ENCODE peak calls at places on chromosomes 7 and 10, in four cellular contexts. One of them, this sample, is unnamed.

GRCh38 chr10:23192396-23192740 is 256 bp downstream of the PTF1A start:
- DNase-seq in A549: no peak
- DNase-seq in WTC11: peak
- DNase-seq in HepG2: no peak
- DNase-seq in this sample: no peak

GRCh38 chr10:52653510-52653909 is 119.1 kb downstream of the MBL2 start:
- DNase-seq in WTC11: no peak
- DNase-seq in HepG2: no peak
- DNase-seq in A549: peak
- DNase-seq in this sample: no peak

GRCh38 chr7:132371948-132372347 is 204.3 kb downstream of the PLXNA4 start:
- DNase-seq in WTC11: no peak
- DNase-seq in A549: no peak
- DNase-seq in HepG2: no peak
- DNase-seq in this sample: no peak

GRCh38 chr10:29590598-29591415 is 44.0 kb downstream of the SVIL start:
- DNase-seq in WTC11: no peak
- DNase-seq in A549: peak
- DNase-seq in HepG2: peak
- DNase-seq in this sample: peak

GRCh38 chr7:95323410-95324129 is 762 bp downstream of the PON1 start:
- DNase-seq in A549: peak
- DNase-seq in WTC11: no peak
- DNase-seq in HepG2: no peak
- DNase-seq in this sample: no peak

GRCh38 chr10:108003576-108003975 is 839.1 kb upstream of the SORCS1 start:
- DNase-seq in WTC11: no peak
- DNase-seq in HepG2: no peak
- DNase-seq in A549: no peak
- DNase-seq in this sample: no peak

GRCh38 chr10:55500931-55501559 is 700.0 kb upstream of the PCDH15 start:
- DNase-seq in WTC11: peak
- DNase-seq in A549: peak
- DNase-seq in HepG2: peak
- DNase-seq in this sample: peak

GRCh38 chr7:149869291-149869650 is 4.5 kb upstream of the ATP6V0E2 start:
- DNase-seq in WTC11: no peak
- DNase-seq in A549: no peak
- DNase-seq in HepG2: no peak
- DNase-seq in this sample: no peak

GRCh38 chr7:87003872-87004798 is 55.3 kb downstream of the ELAPOR2 start:
- DNase-seq in WTC11: no peak
- DNase-seq in HepG2: no peak
- DNase-seq in A549: no peak
- DNase-seq in this sample: peak

GRCh38 chr10:15725603-15726002 is 5.9 kb upstream of the ITGA8 start:
- DNase-seq in WTC11: no peak
- DNase-seq in A549: peak
- DNase-seq in HepG2: peak
- DNase-seq in this sample: peak

GRCh38 chr10:31083765-31084184 is 52.1 kb upstream of the ZNF438 start:
- DNase-seq in A549: peak
- DNase-seq in WTC11: peak
- DNase-seq in HepG2: peak
- DNase-seq in this sample: peak

GRCh38 chr10:54797636-54798395 is 3.2 kb downstream of the PCDH15 start:
- DNase-seq in WTC11: no peak
- DNase-seq in A549: no peak
- DNase-seq in HepG2: no peak
- DNase-seq in this sample: no peak

GRCh38 chr7:40299097-40299496 is 164.3 kb downstream of the SUGCT start:
- DNase-seq in A549: no peak
- DNase-seq in HepG2: no peak
- DNase-seq in WTC11: no peak
- DNase-seq in this sample: no peak

GRCh38 chr10:132283604-132284382 is 24.0 kb downstream of the STK32C start:
- DNase-seq in HepG2: peak
- DNase-seq in A549: no peak
- DNase-seq in WTC11: no peak
- DNase-seq in this sample: no peak

GRCh38 chr10:119335671-119336353 is 128.4 kb downstream of the GRK5 start:
- DNase-seq in WTC11: no peak
- DNase-seq in A549: no peak
- DNase-seq in HepG2: no peak
- DNase-seq in this sample: no peak

GRCh38 chr10:15122477-15123030 is 25.4 kb downstream of the RPP38 start:
- DNase-seq in A549: no peak
- DNase-seq in HepG2: no peak
- DNase-seq in WTC11: no peak
- DNase-seq in this sample: no peak

GRCh38 chr10:132290631-132291030 is 17.1 kb downstream of the STK32C start:
- DNase-seq in HepG2: no peak
- DNase-seq in WTC11: no peak
- DNase-seq in A549: no peak
- DNase-seq in this sample: no peak

GRCh38 chr7:16129431-16130126 is 291.8 kb downstream of the CRPPA start:
- DNase-seq in A549: peak
- DNase-seq in HepG2: no peak
- DNase-seq in WTC11: no peak
- DNase-seq in this sample: no peak

GRCh38 chr10:1643161-1643910 is 94.0 kb downstream of the ADARB2 start:
- DNase-seq in HepG2: peak
- DNase-seq in WTC11: peak
- DNase-seq in A549: peak
- DNase-seq in this sample: peak

GRCh38 chr10:121084675-121085070 is 233.5 kb downstream of the WDR11 start:
- DNase-seq in WTC11: no peak
- DNase-seq in HepG2: no peak
- DNase-seq in A549: no peak
- DNase-seq in this sample: no peak

GRCh38 chr10:104277785-104278184 is 8.8 kb downstream of the GSTO2 start:
- DNase-seq in HepG2: peak
- DNase-seq in A549: no peak
- DNase-seq in WTC11: no peak
- DNase-seq in this sample: no peak

GRCh38 chr7:22066484-22066883 is 120.8 kb upstream of the CDCA7L start:
- DNase-seq in A549: no peak
- DNase-seq in HepG2: no peak
- DNase-seq in WTC11: no peak
- DNase-seq in this sample: no peak

GRCh38 chr7:7312323-7312722 is 130.0 kb downstream of the C1GALT1 start:
- DNase-seq in HepG2: no peak
- DNase-seq in WTC11: no peak
- DNase-seq in A549: no peak
- DNase-seq in this sample: no peak

GRCh38 chr10:3625959-3626751 is 158.9 kb downstream of the KLF6 start:
- DNase-seq in HepG2: no peak
- DNase-seq in A549: no peak
- DNase-seq in WTC11: no peak
- DNase-seq in this sample: no peak

GRCh38 chr10:23174075-23174973 is 17.8 kb upstream of the PTF1A start:
- DNase-seq in A549: no peak
- DNase-seq in WTC11: peak
- DNase-seq in HepG2: no peak
- DNase-seq in this sample: no peak

GRCh38 chr7:4235596-4235995 is 446.5 kb upstream of the FOXK1 start:
- DNase-seq in WTC11: peak
- DNase-seq in HepG2: peak
- DNase-seq in A549: no peak
- DNase-seq in this sample: no peak

GRCh38 chr10:49001861-49002675 is 62.4 kb upstream of the LRRC18 start:
- DNase-seq in A549: no peak
- DNase-seq in WTC11: no peak
- DNase-seq in HepG2: no peak
- DNase-seq in this sample: no peak

GRCh38 chr10:122490268-122490667 is 28.9 kb downstream of the HTRA1 start:
- DNase-seq in HepG2: no peak
- DNase-seq in A549: no peak
- DNase-seq in WTC11: no peak
- DNase-seq in this sample: no peak

GRCh38 chr7:156927571-156928405 is 21.7 kb upstream of the NOM1 start:
- DNase-seq in A549: no peak
- DNase-seq in HepG2: no peak
- DNase-seq in WTC11: no peak
- DNase-seq in this sample: no peak

GRCh38 chr10:76091821-76092394 is 660.5 kb downstream of the LRMDA start:
- DNase-seq in WTC11: no peak
- DNase-seq in A549: no peak
- DNase-seq in HepG2: no peak
- DNase-seq in this sample: no peak

GRCh38 chr10:14779053-14779649 is 4.5 kb upstream of the FAM107B start:
- DNase-seq in HepG2: no peak
- DNase-seq in A549: peak
- DNase-seq in WTC11: no peak
- DNase-seq in this sample: no peak

GRCh38 chr10:49568235-49568634 is 29.3 kb upstream of the ERCC6 start:
- DNase-seq in WTC11: no peak
- DNase-seq in HepG2: no peak
- DNase-seq in A549: no peak
- DNase-seq in this sample: no peak

GRCh38 chr7:140316165-140316661 is 82.1 kb downstream of the SLC37A3 start:
- DNase-seq in HepG2: no peak
- DNase-seq in WTC11: no peak
- DNase-seq in A549: peak
- DNase-seq in this sample: peak

GRCh38 chr10:91409069-91409868 is 875 bp upstream of the HECTD2 start:
- DNase-seq in A549: peak
- DNase-seq in WTC11: peak
- DNase-seq in HepG2: peak
- DNase-seq in this sample: peak
- TF ChIP-seq HMGXB4 in A549: no peak
- TF ChIP-seq HMGXB4 in WTC11: peak
- TF ChIP-seq HMGXB4 in HepG2: no peak
- TF ChIP-seq HMGXB4 in this sample: peak

GRCh38 chr7:926061-927030 is 28.1 kb downstream of the ADAP1 start:
- DNase-seq in WTC11: peak
- DNase-seq in HepG2: peak
- DNase-seq in A549: no peak
- DNase-seq in this sample: no peak

GRCh38 chr7:930975-931758 is 23.3 kb downstream of the ADAP1 start:
- DNase-seq in HepG2: no peak
- DNase-seq in WTC11: peak
- DNase-seq in A549: no peak
- DNase-seq in this sample: no peak

GRCh38 chr7:927031-927671 is 27.3 kb downstream of the ADAP1 start:
- DNase-seq in WTC11: peak
- DNase-seq in HepG2: peak
- DNase-seq in A549: no peak
- DNase-seq in this sample: no peak

GRCh38 chr7:931871-932650 is 22.4 kb downstream of the ADAP1 start:
- DNase-seq in HepG2: no peak
- DNase-seq in A549: no peak
- DNase-seq in WTC11: peak
- DNase-seq in this sample: no peak

GRCh38 chr7:929311-929711 is 25.2 kb downstream of the ADAP1 start:
- DNase-seq in HepG2: peak
- DNase-seq in WTC11: peak
- DNase-seq in A549: no peak
- DNase-seq in this sample: no peak
- TF ChIP-seq HMGXB4 in HepG2: no peak
- TF ChIP-seq HMGXB4 in WTC11: no peak
- TF ChIP-seq HMGXB4 in A549: no peak
- TF ChIP-seq HMGXB4 in this sample: no peak

GRCh38 chr10:100438674-100439315 is 24.0 kb upstream of the WNT8B start:
- DNase-seq in WTC11: no peak
- DNase-seq in HepG2: no peak
- DNase-seq in A549: no peak
- DNase-seq in this sample: no peak

GRCh38 chr10:100436255-100436654 is 26.6 kb upstream of the WNT8B start:
- DNase-seq in WTC11: no peak
- DNase-seq in A549: no peak
- DNase-seq in HepG2: no peak
- DNase-seq in this sample: no peak

GRCh38 chr10:100433253-100434240 is 29.3 kb upstream of the WNT8B start:
- DNase-seq in WTC11: peak
- DNase-seq in A549: peak
- DNase-seq in HepG2: peak
- DNase-seq in this sample: peak
- TF ChIP-seq HMGXB4 in WTC11: no peak
- TF ChIP-seq HMGXB4 in A549: no peak
- TF ChIP-seq HMGXB4 in HepG2: peak
- TF ChIP-seq HMGXB4 in this sample: no peak

GRCh38 chr7:18505870-18506460 is 10.4 kb downstream of the HDAC9 start:
- DNase-seq in WTC11: no peak
- DNase-seq in A549: no peak
- DNase-seq in HepG2: no peak
- DNase-seq in this sample: no peak

GRCh38 chr7:18511351-18511750 is 15.8 kb downstream of the HDAC9 start:
- DNase-seq in A549: no peak
- DNase-seq in WTC11: no peak
- DNase-seq in HepG2: no peak
- DNase-seq in this sample: no peak

GRCh38 chr7:18504965-18505364 is 9.4 kb downstream of the HDAC9 start:
- DNase-seq in HepG2: no peak
- DNase-seq in WTC11: no peak
- DNase-seq in A549: no peak
- DNase-seq in this sample: no peak

GRCh38 chr7:18509491-18509890 is 13.9 kb downstream of the HDAC9 start:
- DNase-seq in WTC11: no peak
- DNase-seq in A549: no peak
- DNase-seq in HepG2: no peak
- DNase-seq in this sample: no peak

DNA sequence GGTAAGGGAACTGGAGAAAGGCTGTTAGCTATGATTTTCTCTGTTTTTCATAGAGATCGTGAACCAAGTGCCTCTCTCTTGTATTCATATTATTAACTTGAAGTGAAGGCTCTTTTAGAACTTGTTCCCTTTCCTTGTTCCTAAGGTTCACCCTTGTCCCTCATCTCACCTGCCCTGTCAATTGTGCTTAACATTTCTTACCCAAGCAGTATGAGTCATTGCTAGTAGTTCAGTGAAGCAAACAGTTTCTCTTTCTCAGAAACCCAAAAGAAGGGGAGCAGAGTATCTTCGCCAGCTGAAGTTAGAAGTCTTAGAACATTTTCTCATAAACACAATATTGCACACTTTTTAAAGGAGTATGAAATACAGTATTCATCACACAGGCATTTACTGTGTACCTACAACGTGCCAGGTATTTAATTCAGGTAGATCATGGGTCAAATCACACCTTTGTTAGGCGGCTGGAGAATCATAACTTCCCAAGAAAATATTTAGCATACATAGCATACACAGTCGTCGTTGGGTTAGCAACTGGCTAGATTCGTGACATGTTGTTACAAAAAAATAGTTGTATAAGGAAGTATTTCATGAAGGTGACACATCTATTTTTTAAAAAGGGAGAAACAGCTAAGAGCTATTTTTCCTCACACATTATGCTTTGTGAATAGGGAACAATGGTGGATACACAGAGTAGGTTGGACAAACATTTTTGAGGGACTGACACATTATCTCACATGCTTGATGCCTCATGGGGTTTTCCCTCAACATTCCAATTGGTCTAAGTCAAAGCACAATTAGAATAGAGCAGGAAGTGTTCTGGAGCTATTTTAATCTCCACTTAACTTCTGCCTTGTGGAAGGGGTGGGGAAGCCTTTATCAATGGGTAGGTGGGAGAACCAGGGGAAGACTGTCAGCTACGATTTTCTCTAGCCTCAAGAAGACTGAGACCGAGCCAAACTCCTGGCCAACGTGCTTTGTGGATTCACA is 13.2 kb downstream of the HDAC9 start:
- DNase-seq in WTC11: no peak
- DNase-seq in A549: peak
- DNase-seq in HepG2: peak
- DNase-seq in this sample: no peak
- TF ChIP-seq HMGXB4 in WTC11: no peak
- TF ChIP-seq HMGXB4 in A549: no peak
- TF ChIP-seq HMGXB4 in HepG2: no peak
- TF ChIP-seq HMGXB4 in this sample: no peak